ENCODE peak calls at places on chromosomes 5 and 9, in nine cellular contexts. E, P, N, L, B, W, Q, F and J are unnamed samples.

GRCh38 chr9:69905291-69905690 is 84.7 kb downstream of the CFAP95 start:
- DNase-seq in E (no peak), P (no peak), N (no peak), L (no peak), B (no peak), W (no peak), Q (no peak), F (no peak), J (no peak)

GRCh38 chr5:104189031-104189430 is 626.4 kb upstream of the NUDT12 start:
- DNase-seq in E (no peak), P (no peak), N (no peak), L (no peak), B (no peak), W (no peak), Q (no peak), F (no peak), J (no peak)

GRCh38 chr9:133113163-133113927 is 7.7 kb downstream of the RALGDS start:
- DNase-seq in E (no peak), P (no peak), N (no peak), L (no peak), B (no peak), W (no peak), Q (no peak), F (peak; percentile 78), J (no peak)

GRCh38 chr5:134070648-134070978 is 43.9 kb upstream of the TCF7 start:
- DNase-seq in E (no peak), P (no peak), N (no peak), L (no peak), B (no peak), W (no peak), Q (no peak), F (no peak), J (no peak)

GRCh38 chr9:6214451-6214850 is 1.2 kb upstream of the IL33 start:
- DNase-seq in E (no peak), P (no peak), N (no peak), L (no peak), B (no peak), W (no peak), Q (no peak), F (no peak), J (no peak)

GRCh38 chr5:110916373-110917049 is 155.0 kb upstream of the TSLP start:
- DNase-seq in E (no peak), P (no peak), N (no peak), L (no peak), B (no peak), W (no peak), Q (no peak), F (no peak), J (no peak)

GRCh38 chr5:124457101-124457500 is 289.3 kb downstream of the ZNF608 start:
- DNase-seq in E (no peak), P (no peak), N (no peak), L (no peak), B (no peak), W (no peak), Q (no peak), F (no peak), J (no peak)

GRCh38 chr9:21060919-21061561 is 16.7 kb downstream of the IFNB1 start:
- DNase-seq in E (no peak), P (no peak), N (no peak), L (no peak), B (no peak), W (no peak), Q (no peak), F (no peak), J (no peak)

GRCh38 chr5:52007230-52007858 is 624.1 kb downstream of the ISL1 start:
- DNase-seq in E (no peak), P (no peak), N (no peak), L (no peak), B (no peak), W (no peak), Q (no peak), F (no peak), J (no peak)

GRCh38 chr9:133115604-133116345 is 5.3 kb downstream of the RALGDS start:
- DNase-seq in E (no peak), P (no peak), N (no peak), L (no peak), B (peak; percentile 53), W (peak; percentile 71), Q (no peak), F (peak; percentile 70), J (peak; percentile 74)

GRCh38 chr5:152546493-152546892 is 141.4 kb upstream of the NMUR2 start:
- DNase-seq in E (no peak), P (no peak), N (no peak), L (no peak), B (no peak), W (no peak), Q (no peak), F (no peak), J (no peak)

GRCh38 chr9:93815677-93816076 is 139.5 kb downstream of the BARX1 start:
- DNase-seq in E (no peak), P (no peak), N (no peak), L (no peak), B (no peak), W (no peak), Q (no peak), F (no peak), J (no peak)

GRCh38 chr5:134438268-134438622 is 26.6 kb upstream of the CDKN2AIPNL start:
- DNase-seq in E (no peak), P (no peak), N (no peak), L (no peak), B (no peak), W (no peak), Q (no peak), F (no peak), J (no peak)